ENCODE peak calls at places on chromosomes 4 and X, in ten cellular contexts. U is fibroblast of lung, O is brain microvascular endothelial cell, L is HFF-Myc, A is cardiac fibroblast, E is heart right ventricle, I is foreskin fibroblast, W is GM23338, N is tibial nerve, S is K562. J is an unnamed sample.

GRCh38 chr4:150136481-150136880 is 58.2 kb downstream of the DCLK2 start:
- DNase-seq in U (peak), O (peak), L (no peak), A (peak), E (no peak), I (no peak), W (no peak), N (no peak), S (no peak), J (peak)

GRCh38 chr4:24121395-24122175 is 231.7 kb upstream of the PPARGC1A start:
- DNase-seq in U (peak), O (no peak), L (no peak), A (peak), E (no peak), I (peak), W (no peak), N (no peak), S (no peak), J (no peak)

GRCh38 chr4:77156912-77157858 is at the start of gene CCNG2:
- DNase-seq in U (peak), O (peak), L (no peak), A (peak), E (peak), I (peak), W (peak), N (peak), S (peak), J (peak)

GRCh38 chrX:34891391-34891790 is 51.2 kb upstream of the FAM47B start:
- DNase-seq in U (no peak), O (no peak), L (no peak), A (no peak), E (no peak), I (no peak), W (no peak), N (no peak), S (no peak), J (no peak)

GRCh38 chr4:3098346-3098745 is 23.9 kb downstream of the HTT start:
- DNase-seq in U (no peak), O (no peak), L (no peak), A (no peak), E (no peak), I (peak), W (no peak), N (no peak), S (no peak), J (no peak)

GRCh38 chrX:146456058-146456457 is 353.5 kb upstream of the CXorf51B start:
- DNase-seq in U (no peak), O (no peak), L (no peak), A (no peak), E (no peak), I (no peak), W (peak), N (no peak), S (no peak), J (no peak)

GRCh38 chr4:46404961-46405360 is 15.0 kb upstream of the GABRA2 start:
- DNase-seq in U (peak), O (no peak), L (no peak), A (no peak), E (no peak), I (no peak), W (peak), N (no peak), S (no peak), J (peak)

GRCh38 chr4:140367738-140368137 is 5.7 kb upstream of the SCOC start:
- DNase-seq in U (no peak), O (peak), L (no peak), A (peak), E (no peak), I (peak), W (no peak), N (no peak), S (no peak), J (peak)

GRCh38 chr4:41216294-41217019 is 2.1 kb upstream of the APBB2 start:
- DNase-seq in U (peak), O (no peak), L (peak), A (peak), E (peak), I (peak), W (peak), N (peak), S (peak), J (peak)

GRCh38 chrX:47796433-47796906 is 40.2 kb upstream of the ZNF81 start:
- DNase-seq in U (peak), O (peak), L (no peak), A (peak), E (no peak), I (peak), W (no peak), N (no peak), S (no peak), J (peak)

GRCh38 chrX:69506617-69507499 is 2.7 kb downstream of the NALF2 start:
- DNase-seq in U (no peak), O (no peak), L (no peak), A (no peak), E (no peak), I (peak), W (no peak), N (no peak), S (no peak), J (peak)

GRCh38 chrX:67288958-67289641 is 254.7 kb upstream of the AR start:
- DNase-seq in U (no peak), O (no peak), L (no peak), A (no peak), E (peak), I (no peak), W (no peak), N (peak), S (no peak), J (no peak)

GRCh38 chr4:138669479-138670165 is 346.0 kb upstream of the NOCT start:
- DNase-seq in U (peak), O (peak), L (peak), A (peak), E (no peak), I (peak), W (no peak), N (no peak), S (no peak), J (peak)

GRCh38 chr4:22442956-22443355 is 72.9 kb downstream of the ADGRA3 start:
- DNase-seq in U (no peak), O (no peak), L (no peak), A (no peak), E (no peak), I (no peak), W (no peak), N (no peak), S (no peak), J (no peak)

GRCh38 chr4:82519776-82520175 is 42.0 kb downstream of the TMEM150C start:
- DNase-seq in U (peak), O (peak), L (no peak), A (peak), E (no peak), I (no peak), W (no peak), N (no peak), S (no peak), J (peak)

DNA sequence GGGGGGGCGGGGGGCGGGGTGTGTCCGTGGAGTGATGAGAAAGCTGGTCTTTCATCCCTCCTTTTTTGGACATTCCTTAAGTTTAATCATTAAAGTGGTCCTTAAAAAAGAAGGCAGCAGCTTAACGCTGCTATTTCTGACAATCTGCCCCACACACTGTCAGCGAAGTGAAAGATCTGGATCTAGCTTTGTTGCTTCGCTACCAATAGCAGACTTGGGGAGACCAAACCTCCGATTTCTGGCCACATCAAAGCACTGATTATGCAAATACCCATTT is 5.9 kb downstream of the NEUROG2 start:
- DNase-seq in U (no peak), O (no peak), L (no peak), A (no peak), E (no peak), I (no peak), W (no peak), N (no peak), S (no peak), J (no peak)
- H3K4me3 ChIP-seq in U (peak), O (peak), L (no peak), A (no peak), E (no peak), I (peak), W (peak), N (peak), S (no peak), J (no peak)

DNA sequence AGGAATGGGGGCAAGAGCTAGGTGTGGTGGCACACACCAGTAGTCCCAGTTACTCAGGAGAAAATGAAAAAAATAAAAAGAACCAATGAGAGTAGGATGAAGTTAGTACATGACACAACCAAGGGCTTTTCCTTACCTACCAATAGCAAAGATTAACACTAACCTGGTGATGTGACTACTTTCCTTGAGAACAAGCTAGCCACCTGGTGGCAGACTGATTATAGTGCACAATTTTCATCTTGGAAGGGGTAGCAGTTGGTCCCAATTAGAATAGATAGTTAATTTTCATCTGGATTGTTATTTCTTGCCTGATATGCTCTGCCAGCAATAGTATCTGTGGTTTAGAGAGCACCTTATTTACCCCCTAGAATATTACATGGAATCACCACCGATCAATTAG is 1216.8 kb upstream of the PABPC4L start:
- DNase-seq in U (peak), O (peak), L (no peak), A (peak), E (no peak), I (no peak), W (peak), N (no peak), S (no peak), J (peak)
- TF ChIP-seq CTCF in U (peak), O (peak), L (peak), A (peak), E (no peak), I (peak), W (peak), N (no peak), S (no peak), J (peak)

GRCh38 chr4:173052439-173052838 is 116.2 kb upstream of the GALNT7 start:
- DNase-seq in U (no peak), O (no peak), L (no peak), A (no peak), E (no peak), I (no peak), W (no peak), N (no peak), S (no peak), J (no peak)

GRCh38 chr4:173056271-173056670 is 112.3 kb upstream of the GALNT7 start:
- DNase-seq in U (no peak), O (no peak), L (no peak), A (no peak), E (no peak), I (no peak), W (no peak), N (no peak), S (no peak), J (no peak)

GRCh38 chr4:173046818-173047217 is 121.8 kb upstream of the GALNT7 start:
- DNase-seq in U (no peak), O (no peak), L (no peak), A (no peak), E (no peak), I (peak), W (no peak), N (no peak), S (no peak), J (no peak)

GRCh38 chr4:173056708-173057107 is 111.9 kb upstream of the GALNT7 start:
- DNase-seq in U (no peak), O (no peak), L (no peak), A (no peak), E (no peak), I (no peak), W (no peak), N (no peak), S (no peak), J (no peak)

DNA sequence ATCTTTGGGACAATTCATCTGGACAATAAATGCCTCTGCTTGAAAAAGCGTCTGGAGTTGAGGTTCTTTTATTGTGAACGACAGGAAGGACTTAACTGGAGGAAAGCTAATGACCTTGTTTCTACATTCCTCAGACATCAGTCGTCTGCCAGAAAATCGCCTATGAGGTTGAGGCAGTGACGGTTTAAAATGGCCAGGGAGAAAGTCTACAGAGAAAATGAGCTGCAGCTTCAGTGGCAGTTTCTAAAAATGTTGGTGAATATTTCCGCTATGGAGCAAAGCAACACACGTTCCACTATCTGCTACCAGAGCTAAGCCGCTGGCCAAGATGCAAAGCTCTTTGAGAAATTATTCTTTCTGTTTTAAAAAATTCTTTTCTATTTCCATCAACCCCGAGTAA is 116.9 kb upstream of the GALNT7 start:
- DNase-seq in U (peak), O (no peak), L (no peak), A (peak), E (no peak), I (peak), W (peak), N (no peak), S (no peak), J (no peak)
- H3K4me3 ChIP-seq in U (peak), O (no peak), L (no peak), A (no peak), E (no peak), I (no peak), W (no peak), N (no peak), S (no peak), J (no peak)

GRCh38 chrX:51461053-51462050 is 35.0 kb downstream of the NUDT11 start:
- DNase-seq in U (peak), O (peak), L (no peak), A (peak), E (peak), I (peak), W (peak), N (peak), S (peak), J (peak)
- TF ChIP-seq CTCF in U (peak), O (peak), L (peak), A (peak), E (peak), I (peak), W (peak), N (peak), S (peak), J (peak)

GRCh38 chr4:8893227-8893623 is 21.6 kb upstream of the HMX1 start:
- DNase-seq in U (no peak), O (no peak), L (no peak), A (no peak), E (no peak), I (no peak), W (no peak), N (no peak), S (no peak), J (no peak)
- H3K4me3 ChIP-seq in U (no peak), O (no peak), L (no peak), A (no peak), E (no peak), I (no peak), W (peak), N (no peak), S (no peak), J (no peak)

DNA sequence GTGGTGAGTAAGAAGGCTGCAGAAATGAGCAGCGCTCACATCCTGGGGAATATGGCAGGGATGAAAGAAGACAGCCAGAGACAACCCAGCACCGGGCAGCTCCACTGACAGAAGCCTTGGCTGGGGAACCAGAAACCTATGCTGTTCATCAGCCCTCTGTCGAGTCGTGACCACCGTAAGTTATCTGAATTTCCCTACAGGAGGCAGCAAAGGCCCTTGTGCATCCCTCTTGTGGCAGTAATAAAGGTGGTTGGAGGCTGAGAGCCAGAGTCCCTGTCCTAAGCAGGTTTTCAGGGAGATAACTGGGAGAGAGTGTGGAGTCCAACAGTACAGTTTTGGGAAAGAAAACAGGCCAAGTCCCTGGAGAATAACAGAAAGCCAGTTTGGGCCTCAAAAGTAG is 194.0 kb upstream of the BOD1L1 start:
- DNase-seq in U (no peak), O (no peak), L (no peak), A (no peak), E (no peak), I (no peak), W (peak), N (no peak), S (no peak), J (peak)
- TF ChIP-seq CTCF in U (no peak), O (peak), L (peak), A (no peak), E (no peak), I (no peak), W (peak), N (no peak), S (no peak), J (peak)

GRCh38 chr4:5708171-5708828 is at the start of gene EVC2:
- DNase-seq in U (peak), O (peak), L (no peak), A (peak), E (peak), I (peak), W (peak), N (peak), S (no peak), J (peak)
- H3K4me3 ChIP-seq in U (peak), O (peak), L (peak), A (peak), E (peak), I (peak), W (peak), N (peak), S (peak), J (peak)

DNA sequence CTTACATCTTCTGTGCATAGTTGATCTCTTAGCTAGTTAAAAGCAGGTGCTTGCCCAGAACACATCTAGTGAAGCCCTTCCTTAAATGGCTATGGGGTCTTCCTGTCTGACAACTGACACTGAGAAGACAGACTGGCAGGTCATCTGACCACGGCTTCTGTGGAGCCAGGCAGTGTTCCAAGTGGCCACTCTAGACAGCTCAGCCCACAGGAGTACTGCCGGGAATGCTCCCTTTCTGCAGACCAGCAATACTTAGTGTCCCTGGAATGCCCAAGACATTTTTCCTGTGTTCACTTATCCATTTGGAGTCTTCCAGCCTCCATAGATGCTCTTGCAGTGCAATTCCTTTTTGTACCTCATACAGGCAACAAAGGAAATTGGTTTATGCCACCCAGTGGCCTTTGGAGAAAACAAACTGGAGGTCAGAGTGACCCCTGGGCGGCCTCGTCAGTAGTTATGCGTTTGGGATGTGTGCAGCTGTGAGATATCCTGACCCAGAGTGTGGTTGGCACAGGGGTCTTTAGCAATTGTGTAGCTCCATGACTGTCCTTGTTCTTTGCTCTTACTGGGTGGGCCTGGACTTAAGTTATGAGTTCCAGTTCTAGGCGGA is 335.5 kb downstream of the ARHGAP10 start:
- DNase-seq in U (no peak), O (no peak), L (no peak), A (no peak), E (no peak), I (no peak), W (no peak), N (no peak), S (no peak), J (no peak)
- TF ChIP-seq CTCF in U (no peak), O (peak), L (no peak), A (no peak), E (no peak), I (no peak), W (peak), N (no peak), S (no peak), J (no peak)

J was measured in choroid plexus epithelial cell.